ENCODE peak calls at places on chromosomes 13 and 19, in five cellular contexts. V is Peyer's patch, K is H1, R is skeletal muscle cell, A is IMR-90. T is an unnamed sample.

GRCh38 chr19:49149652-49150105 is 5.5 kb downstream of the HRC start:
- DNase-seq in V (no peak), R (peak), A (peak), K (peak), T (peak)

GRCh38 chr19:17847538-17848366 is at the start of gene JAK3:
- DNase-seq in V (peak), A (peak), R (no peak), K (peak), T (peak)

GRCh38 chr13:113028336-113029060 is 59.5 kb downstream of the MCF2L start:
- DNase-seq in K (no peak), A (no peak), R (no peak), V (no peak), T (no peak)

GRCh38 chr19:3178377-3178972 is at the start of gene S1PR4:
- DNase-seq in A (no peak), R (no peak), K (no peak), V (peak), T (no peak)

GRCh38 chr19:32307591-32307990 is 37.8 kb upstream of the ZNF507 start:
- DNase-seq in K (no peak), V (no peak), A (no peak), R (no peak), T (no peak)

GRCh38 chr13:30030141-30030750 is 179.8 kb upstream of the UBL3 start:
- DNase-seq in K (no peak), A (no peak), R (peak), V (no peak), T (no peak)

GRCh38 chr19:38550376-38550775 is 67.4 kb downstream of the MAP4K1 start:
- DNase-seq in V (no peak), A (no peak), K (no peak), R (no peak), T (no peak)

GRCh38 chr13:43058318-43058674 is 34.9 kb downstream of the DNAJC15 start:
- DNase-seq in K (no peak), R (no peak), A (peak), V (no peak), T (peak)

GRCh38 chr19:54434862-54435174 is 14.2 kb upstream of the LENG8 start:
- DNase-seq in K (no peak), A (no peak), R (no peak), V (peak), T (no peak)

GRCh38 chr13:26721251-26721939 is 39.2 kb downstream of the GPR12 start:
- DNase-seq in V (no peak), K (no peak), R (no peak), A (no peak), T (peak)
- H3K4me3 ChIP-seq in V (peak), K (no peak), R (no peak), A (no peak), T (no peak)

GRCh38 chr13:32737111-32737571 is 150.9 kb downstream of the PDS5B start:
- DNase-seq in A (no peak), K (no peak), R (no peak), V (no peak), T (peak)
- H3K4me3 ChIP-seq in A (peak), K (no peak), R (no peak), V (no peak), T (no peak)

GRCh38 chr19:51676566-51677083 is 16.5 kb upstream of the SPACA6 start:
- DNase-seq in K (no peak), A (no peak), V (no peak), R (no peak), T (no peak)
- H3K4me3 ChIP-seq in K (no peak), A (no peak), V (no peak), R (no peak), T (no peak)

GRCh38 chr19:5805465-5806132 is 732 bp downstream of the NRTN start:
- DNase-seq in A (peak), R (no peak), K (peak), V (peak), T (peak)

GRCh38 chr19:5803752-5804515 is 933 bp upstream of the NRTN start:
- DNase-seq in A (peak), V (peak), K (peak), R (peak), T (peak)

GRCh38 chr19:5806133-5806489 is 1.2 kb downstream of the NRTN start:
- DNase-seq in R (no peak), V (peak), A (no peak), K (no peak), T (no peak)

GRCh38 chr19:5803441-5803751 is 1.5 kb upstream of the NRTN start:
- DNase-seq in K (no peak), R (no peak), V (no peak), A (no peak), T (no peak)

GRCh38 chr19:5804516-5805464 is at the start of gene NRTN:
- DNase-seq in K (peak), V (peak), A (no peak), R (no peak), T (no peak)
- H3K4me3 ChIP-seq in K (peak), V (peak), A (peak), R (peak), T (no peak)

T was measured in astrocyte of the spinal cord.